ENCODE peak calls at places on chromosomes 5 and 9, in five cellular contexts. One of them, this sample, is unnamed.

GRCh38 chr9:128733256-128733655 is 9.3 kb upstream of the ZDHHC12 start:
- DNase-seq in A549: peak; percentile 96
- DNase-seq in astrocyte of the cerebellum: peak; percentile 76
- DNase-seq in colonic mucosa: peak; percentile 78
- DNase-seq in hepatocyte: peak; percentile 90
- DNase-seq in this sample: peak; percentile 74

GRCh38 chr5:98902733-98903132 is 26.1 kb downstream of the CHD1 start:
- DNase-seq in A549: no peak
- DNase-seq in astrocyte of the cerebellum: peak; percentile 13
- DNase-seq in colonic mucosa: no peak
- DNase-seq in hepatocyte: no peak
- DNase-seq in this sample: peak; percentile 27

GRCh38 chr5:83055166-83055565 is 22.0 kb downstream of the TMEM167A start:
- DNase-seq in A549: no peak
- DNase-seq in astrocyte of the cerebellum: no peak
- DNase-seq in colonic mucosa: no peak
- DNase-seq in hepatocyte: no peak
- DNase-seq in this sample: no peak

GRCh38 chr5:113276001-113276400 is 158.8 kb downstream of the TSSK1B start:
- DNase-seq in A549: no peak
- DNase-seq in astrocyte of the cerebellum: no peak
- DNase-seq in colonic mucosa: no peak
- DNase-seq in hepatocyte: peak; percentile 11
- DNase-seq in this sample: peak; percentile 57

GRCh38 chr9:78676623-78677022 is 379.7 kb downstream of the PSAT1 start:
- DNase-seq in A549: no peak
- DNase-seq in astrocyte of the cerebellum: peak; percentile 44
- DNase-seq in colonic mucosa: no peak
- DNase-seq in hepatocyte: no peak
- DNase-seq in this sample: peak; percentile 12

GRCh38 chr9:119005162-119005561 is 364.1 kb downstream of the BRINP1 start:
- DNase-seq in A549: no peak
- DNase-seq in astrocyte of the cerebellum: no peak
- DNase-seq in colonic mucosa: no peak
- DNase-seq in hepatocyte: no peak
- DNase-seq in this sample: no peak

GRCh38 chr9:21078702-21079101 is 960 bp upstream of the IFNB1 start:
- DNase-seq in A549: peak; percentile 21
- DNase-seq in astrocyte of the cerebellum: no peak
- DNase-seq in colonic mucosa: no peak
- DNase-seq in hepatocyte: no peak
- DNase-seq in this sample: no peak

GRCh38 chr9:88234114-88234513 is 95.8 kb upstream of the SPATA31C2 start:
- DNase-seq in A549: no peak
- DNase-seq in astrocyte of the cerebellum: no peak
- DNase-seq in colonic mucosa: no peak
- DNase-seq in hepatocyte: no peak
- DNase-seq in this sample: no peak

GRCh38 chr5:115634343-115635132 is 8.7 kb upstream of the TMED7 start:
- DNase-seq in A549: peak; percentile 80
- DNase-seq in astrocyte of the cerebellum: peak; percentile 77
- DNase-seq in colonic mucosa: peak; percentile 93
- DNase-seq in hepatocyte: peak; percentile 92
- DNase-seq in this sample: peak; percentile 88

GRCh38 chr5:126124706-126125345 is 298.4 kb upstream of the GRAMD2B start:
- DNase-seq in A549: no peak
- DNase-seq in astrocyte of the cerebellum: peak; percentile 27
- DNase-seq in colonic mucosa: no peak
- DNase-seq in hepatocyte: no peak
- DNase-seq in this sample: peak; percentile 73

GRCh38 chr9:24257726-24258125 is 288.0 kb downstream of the IZUMO3 start:
- DNase-seq in A549: no peak
- DNase-seq in astrocyte of the cerebellum: peak; percentile 4
- DNase-seq in colonic mucosa: no peak
- DNase-seq in hepatocyte: no peak
- DNase-seq in this sample: no peak

GRCh38 chr9:70988551-70988950 is 132.9 kb downstream of the TRPM3 start:
- DNase-seq in A549: no peak
- DNase-seq in astrocyte of the cerebellum: no peak
- DNase-seq in colonic mucosa: no peak
- DNase-seq in hepatocyte: no peak
- DNase-seq in this sample: peak; percentile 45

GRCh38 chr9:98288876-98289275 is 33.4 kb upstream of the TBC1D2 start:
- DNase-seq in A549: no peak
- DNase-seq in astrocyte of the cerebellum: no peak
- DNase-seq in colonic mucosa: peak; percentile 61
- DNase-seq in hepatocyte: peak; percentile 47
- DNase-seq in this sample: no peak

GRCh38 chr5:5308319-5308718 is 114.2 kb upstream of the ICE1 start:
- DNase-seq in A549: no peak
- DNase-seq in astrocyte of the cerebellum: no peak
- DNase-seq in colonic mucosa: no peak
- DNase-seq in hepatocyte: no peak
- DNase-seq in this sample: no peak

GRCh38 chr5:8517461-8517860 is 648.5 kb downstream of the MTRR start:
- DNase-seq in A549: peak; percentile 1
- DNase-seq in astrocyte of the cerebellum: no peak
- DNase-seq in colonic mucosa: no peak
- DNase-seq in hepatocyte: peak; percentile 11
- DNase-seq in this sample: peak; percentile 4

DNA sequence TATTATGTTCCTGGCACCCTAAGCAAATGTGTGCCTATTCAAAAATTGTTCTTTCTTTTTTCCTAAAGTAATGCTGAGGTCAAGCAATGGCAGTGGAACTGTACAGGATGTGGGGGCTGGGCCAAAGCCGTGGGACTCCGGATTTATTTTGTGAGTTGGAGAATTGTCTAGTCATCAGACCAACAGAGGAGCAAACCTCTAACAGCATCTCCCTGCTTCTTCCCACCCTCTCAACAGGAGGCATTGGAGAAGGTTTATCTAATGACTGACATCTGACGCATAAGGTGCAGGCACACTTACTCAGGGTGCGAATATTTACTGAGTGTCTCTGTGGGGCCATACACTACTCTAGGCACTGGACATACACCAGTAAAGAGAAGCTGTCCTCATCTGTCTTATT is 38.6 kb downstream of the MARCHF11 start:
- DNase-seq in A549: no peak
- DNase-seq in astrocyte of the cerebellum: no peak
- DNase-seq in colonic mucosa: no peak
- DNase-seq in hepatocyte: no peak
- DNase-seq in this sample: no peak
- H3K4me3 ChIP-seq in A549: no peak overlapping the region
- H3K4me3 ChIP-seq in astrocyte of the cerebellum: no peak overlapping the region
- H3K4me3 ChIP-seq in colonic mucosa: no peak overlapping the region
- H3K4me3 ChIP-seq in hepatocyte: no peak overlapping the region
- H3K4me3 ChIP-seq in this sample: no peak overlapping the region

DNA sequence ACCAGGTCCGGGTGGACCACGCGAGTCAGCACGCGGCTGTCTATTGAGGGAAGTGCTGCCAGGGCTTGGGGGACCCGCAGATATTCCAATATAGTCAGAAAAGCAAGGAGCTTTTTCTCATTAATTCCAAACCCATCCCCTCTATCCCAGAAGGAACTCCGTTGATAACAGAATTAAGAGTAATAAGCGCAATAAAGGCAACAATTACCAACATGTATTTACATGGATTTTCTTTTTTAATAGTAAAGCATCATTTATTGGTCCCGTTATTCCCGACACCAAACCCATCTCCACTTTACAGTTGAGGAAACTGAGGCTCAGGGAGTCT is 7.7 kb downstream of the PHF19 start:
- DNase-seq in A549: no peak
- DNase-seq in astrocyte of the cerebellum: no peak
- DNase-seq in colonic mucosa: no peak
- DNase-seq in hepatocyte: no peak
- DNase-seq in this sample: no peak
- TF ChIP-seq CTCF in A549: no peak
- TF ChIP-seq CTCF in astrocyte of the cerebellum: no peak
- TF ChIP-seq CTCF in colonic mucosa: no peak
- TF ChIP-seq CTCF in hepatocyte: no peak
- TF ChIP-seq CTCF in this sample: no peak

GRCh38 chr5:78912085-78912771 is 72.9 kb downstream of the ARSB start:
- DNase-seq in A549: no peak
- DNase-seq in astrocyte of the cerebellum: no peak
- DNase-seq in colonic mucosa: no peak
- DNase-seq in hepatocyte: no peak
- DNase-seq in this sample: peak; percentile 59

GRCh38 chr5:78903936-78904335 is 81.2 kb downstream of the ARSB start:
- DNase-seq in A549: no peak
- DNase-seq in astrocyte of the cerebellum: no peak
- DNase-seq in colonic mucosa: no peak
- DNase-seq in hepatocyte: no peak
- DNase-seq in this sample: peak; percentile 35

GRCh38 chr5:78907255-78907886 is 77.7 kb downstream of the ARSB start:
- DNase-seq in A549: no peak
- DNase-seq in astrocyte of the cerebellum: peak; percentile 97
- DNase-seq in colonic mucosa: no peak
- DNase-seq in hepatocyte: peak; percentile 47
- DNase-seq in this sample: peak; percentile 96

GRCh38 chr5:78905084-78905938 is 79.8 kb downstream of the ARSB start:
- DNase-seq in A549: no peak
- DNase-seq in astrocyte of the cerebellum: no peak
- DNase-seq in colonic mucosa: no peak
- DNase-seq in hepatocyte: no peak
- DNase-seq in this sample: no peak

DNA sequence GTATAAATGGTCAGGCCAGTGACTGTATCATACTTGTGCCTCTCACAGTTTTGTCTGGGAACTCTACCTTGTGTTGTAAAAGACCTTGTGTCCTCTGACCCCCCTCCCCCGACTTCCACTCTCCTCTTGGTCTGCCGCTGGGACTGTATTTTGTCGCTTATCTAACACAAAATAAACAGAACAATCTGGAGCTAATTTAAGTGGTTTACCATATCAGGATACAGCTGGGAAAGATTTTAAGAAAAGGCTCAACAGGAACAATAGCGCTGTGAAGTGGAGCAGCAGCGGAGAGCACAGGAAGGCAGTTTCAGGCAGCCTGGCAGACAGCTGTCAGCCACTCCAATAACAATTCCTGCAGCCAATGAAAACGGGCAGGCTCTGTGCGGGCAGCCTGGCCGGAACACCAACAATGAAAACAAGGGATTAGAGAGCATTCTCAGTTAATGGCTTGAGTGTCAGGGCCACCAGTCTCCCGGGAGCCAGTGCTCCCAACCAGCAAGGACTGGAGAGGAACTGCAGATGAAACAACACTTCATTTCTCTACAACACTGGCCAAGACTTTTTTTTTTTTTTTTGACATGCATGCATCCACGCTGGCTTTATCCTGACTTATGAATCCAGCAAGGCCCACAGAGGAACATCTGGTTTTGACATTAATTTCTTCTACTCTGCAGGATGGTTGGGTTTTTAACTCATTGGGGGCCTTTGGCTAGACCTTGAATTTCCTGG is 76.8 kb downstream of the ARSB start:
- DNase-seq in A549: no peak
- DNase-seq in astrocyte of the cerebellum: peak; percentile 57
- DNase-seq in colonic mucosa: peak; percentile 64
- DNase-seq in hepatocyte: peak; percentile 67
- DNase-seq in this sample: peak; percentile 85
- H3K4me3 ChIP-seq in A549: no peak overlapping the region
- H3K4me3 ChIP-seq in astrocyte of the cerebellum: peak overlapping the region; percentile 1
- H3K4me3 ChIP-seq in colonic mucosa: no peak overlapping the region
- H3K4me3 ChIP-seq in hepatocyte: no peak overlapping the region
- H3K4me3 ChIP-seq in this sample: peak overlapping the region; percentile 44

GRCh38 chr9:111411266-111411665 is 72.9 kb downstream of the ECPAS start:
- DNase-seq in A549: no peak
- DNase-seq in astrocyte of the cerebellum: no peak
- DNase-seq in colonic mucosa: no peak
- DNase-seq in hepatocyte: no peak
- DNase-seq in this sample: no peak

GRCh38 chr9:111414406-111414805 is 69.8 kb downstream of the ECPAS start:
- DNase-seq in A549: no peak
- DNase-seq in astrocyte of the cerebellum: no peak
- DNase-seq in colonic mucosa: no peak
- DNase-seq in hepatocyte: no peak
- DNase-seq in this sample: no peak

GRCh38 chr9:111413996-111414395 is 70.2 kb downstream of the ECPAS start:
- DNase-seq in A549: no peak
- DNase-seq in astrocyte of the cerebellum: no peak
- DNase-seq in colonic mucosa: no peak
- DNase-seq in hepatocyte: no peak
- DNase-seq in this sample: no peak

GRCh38 chr9:111407813-111408212 is 76.4 kb downstream of the ECPAS start:
- DNase-seq in A549: no peak
- DNase-seq in astrocyte of the cerebellum: no peak
- DNase-seq in colonic mucosa: no peak
- DNase-seq in hepatocyte: no peak
- DNase-seq in this sample: no peak

GRCh38 chr9:111412280-111412679 is 71.9 kb downstream of the ECPAS start:
- DNase-seq in A549: no peak
- DNase-seq in astrocyte of the cerebellum: no peak
- DNase-seq in colonic mucosa: no peak
- DNase-seq in hepatocyte: no peak
- DNase-seq in this sample: no peak
- TF ChIP-seq CTCF in A549: no peak
- TF ChIP-seq CTCF in astrocyte of the cerebellum: no peak
- TF ChIP-seq CTCF in colonic mucosa: no peak
- TF ChIP-seq CTCF in hepatocyte: no peak
- TF ChIP-seq CTCF in this sample: no peak

GRCh38 chr9:136670571-136671253 is 8.0 kb downstream of the EGFL7 start:
- DNase-seq in A549: no peak
- DNase-seq in astrocyte of the cerebellum: no peak
- DNase-seq in colonic mucosa: no peak
- DNase-seq in hepatocyte: no peak
- DNase-seq in this sample: no peak
- H3K4me3 ChIP-seq in A549: no peak overlapping the region
- H3K4me3 ChIP-seq in astrocyte of the cerebellum: no peak overlapping the region
- H3K4me3 ChIP-seq in colonic mucosa: no peak overlapping the region
- H3K4me3 ChIP-seq in hepatocyte: no peak overlapping the region
- H3K4me3 ChIP-seq in this sample: no peak overlapping the region

DNA sequence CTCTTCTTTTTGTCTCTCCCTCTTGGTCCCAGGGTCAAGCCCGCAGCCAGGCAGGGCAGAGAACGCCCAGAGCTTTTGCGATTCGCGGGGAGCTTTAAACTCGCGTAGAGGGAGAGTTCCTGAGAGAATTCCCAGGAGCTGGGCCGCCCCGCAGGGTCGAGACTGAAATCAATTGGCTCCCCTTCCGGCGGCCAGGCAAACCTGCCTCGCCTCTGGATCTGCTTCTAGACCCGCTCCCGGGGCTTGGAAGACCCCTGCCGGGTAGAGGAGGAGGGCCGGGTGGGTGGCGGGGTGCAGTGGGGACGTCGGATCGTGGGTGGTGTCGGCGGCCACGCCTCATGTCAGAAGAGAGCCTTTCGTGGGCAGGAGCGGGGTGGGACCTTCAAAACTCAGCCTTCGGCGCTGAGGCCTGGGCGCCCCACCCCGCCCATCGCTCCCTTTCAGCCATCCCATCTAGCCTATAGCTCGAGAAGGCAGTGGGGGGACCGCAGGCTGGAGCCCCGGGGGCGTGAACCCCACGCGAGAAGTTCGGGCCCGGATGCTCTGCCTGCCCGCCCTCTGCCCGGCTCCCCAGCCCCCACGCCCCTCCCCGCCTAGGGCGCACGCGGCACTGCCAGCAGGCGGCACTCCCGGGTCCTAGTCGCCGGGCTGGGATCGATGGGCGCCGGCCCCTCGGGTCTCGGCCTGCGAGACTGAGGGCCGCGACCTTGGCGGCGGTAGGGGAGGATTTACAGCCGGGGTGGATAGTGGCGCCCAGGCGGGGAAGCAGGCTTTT is 6.1 kb downstream of the PRDM6 start:
- DNase-seq in A549: no peak
- DNase-seq in astrocyte of the cerebellum: no peak
- DNase-seq in colonic mucosa: no peak
- DNase-seq in hepatocyte: peak; percentile 47
- DNase-seq in this sample: peak; percentile 73
- TF ChIP-seq CTCF in A549: no peak
- TF ChIP-seq CTCF in astrocyte of the cerebellum: peak; percentile 33
- TF ChIP-seq CTCF in colonic mucosa: no peak
- TF ChIP-seq CTCF in hepatocyte: peak; percentile 32
- TF ChIP-seq CTCF in this sample: peak; percentile 42

GRCh38 chr9:126915846-126916543 is 1.4 kb downstream of the RALGPS1 start:
- DNase-seq in A549: no peak
- DNase-seq in astrocyte of the cerebellum: no peak
- DNase-seq in colonic mucosa: peak; percentile 18
- DNase-seq in hepatocyte: peak; percentile 56
- DNase-seq in this sample: no peak
- H3K4me3 ChIP-seq in A549: no peak overlapping the region
- H3K4me3 ChIP-seq in astrocyte of the cerebellum: no peak overlapping the region
- H3K4me3 ChIP-seq in colonic mucosa: peak overlapping the region; percentile 56
- H3K4me3 ChIP-seq in hepatocyte: peak overlapping the region; percentile 45
- H3K4me3 ChIP-seq in this sample: no peak overlapping the region